ENCODE peak calls at places on chromosome 4, in eight cellular contexts. One of them, this sample, is unnamed.

GRCh38 chr4:3059090-3059428 is 15.3 kb downstream of the HTT-AS start:
- DNase-seq in OCI-LY7: no peak
- DNase-seq in fibroblast of lung: no peak
- DNase-seq in pancreas: no peak
- DNase-seq in upper lobe of right lung: no peak
- DNase-seq in lower leg skin: no peak
- DNase-seq in HepG2: no peak
- DNase-seq in choroid plexus epithelial cell: no peak
- DNase-seq in this sample: no peak

GRCh38 chr4:186728631-186729271 is 5.1 kb upstream of the FAT1 start:
- DNase-seq in upper lobe of right lung: no peak
- DNase-seq in HepG2: peak
- DNase-seq in choroid plexus epithelial cell: no peak
- DNase-seq in lower leg skin: no peak
- DNase-seq in fibroblast of lung: no peak
- DNase-seq in OCI-LY7: no peak
- DNase-seq in pancreas: no peak
- DNase-seq in this sample: peak

GRCh38 chr4:85452073-85452764 is 22.7 kb upstream of the ARHGAP24 start:
- DNase-seq in choroid plexus epithelial cell: no peak
- DNase-seq in lower leg skin: no peak
- DNase-seq in upper lobe of right lung: no peak
- DNase-seq in pancreas: no peak
- DNase-seq in HepG2: no peak
- DNase-seq in fibroblast of lung: no peak
- DNase-seq in OCI-LY7: no peak
- DNase-seq in this sample: peak

GRCh38 chr4:183987987-183988392 is 82.9 kb downstream of the STOX2 start:
- DNase-seq in HepG2: peak
- DNase-seq in OCI-LY7: no peak
- DNase-seq in pancreas: no peak
- DNase-seq in upper lobe of right lung: no peak
- DNase-seq in fibroblast of lung: peak
- DNase-seq in choroid plexus epithelial cell: peak
- DNase-seq in lower leg skin: no peak
- DNase-seq in this sample: peak

GRCh38 chr4:109303141-109303499 is 662 bp upstream of the COL25A1 start:
- DNase-seq in HepG2: no peak
- DNase-seq in upper lobe of right lung: peak
- DNase-seq in OCI-LY7: no peak
- DNase-seq in lower leg skin: no peak
- DNase-seq in pancreas: no peak
- DNase-seq in choroid plexus epithelial cell: peak
- DNase-seq in fibroblast of lung: peak
- DNase-seq in this sample: no peak

GRCh38 chr4:2254665-2255500 is 7.0 kb downstream of the MXD4 start:
- DNase-seq in pancreas: no peak
- DNase-seq in upper lobe of right lung: no peak
- DNase-seq in fibroblast of lung: no peak
- DNase-seq in lower leg skin: peak
- DNase-seq in HepG2: no peak
- DNase-seq in OCI-LY7: no peak
- DNase-seq in choroid plexus epithelial cell: no peak
- DNase-seq in this sample: no peak

GRCh38 chr4:24881508-24882071 is 31.3 kb downstream of the CCDC149 start:
- DNase-seq in OCI-LY7: no peak
- DNase-seq in HepG2: no peak
- DNase-seq in upper lobe of right lung: no peak
- DNase-seq in choroid plexus epithelial cell: no peak
- DNase-seq in fibroblast of lung: no peak
- DNase-seq in pancreas: no peak
- DNase-seq in lower leg skin: no peak
- DNase-seq in this sample: no peak

GRCh38 chr4:48110452-48110978 is 23.5 kb downstream of the TXK start:
- DNase-seq in HepG2: no peak
- DNase-seq in fibroblast of lung: no peak
- DNase-seq in OCI-LY7: no peak
- DNase-seq in lower leg skin: no peak
- DNase-seq in upper lobe of right lung: no peak
- DNase-seq in choroid plexus epithelial cell: no peak
- DNase-seq in pancreas: no peak
- DNase-seq in this sample: peak

DNA sequence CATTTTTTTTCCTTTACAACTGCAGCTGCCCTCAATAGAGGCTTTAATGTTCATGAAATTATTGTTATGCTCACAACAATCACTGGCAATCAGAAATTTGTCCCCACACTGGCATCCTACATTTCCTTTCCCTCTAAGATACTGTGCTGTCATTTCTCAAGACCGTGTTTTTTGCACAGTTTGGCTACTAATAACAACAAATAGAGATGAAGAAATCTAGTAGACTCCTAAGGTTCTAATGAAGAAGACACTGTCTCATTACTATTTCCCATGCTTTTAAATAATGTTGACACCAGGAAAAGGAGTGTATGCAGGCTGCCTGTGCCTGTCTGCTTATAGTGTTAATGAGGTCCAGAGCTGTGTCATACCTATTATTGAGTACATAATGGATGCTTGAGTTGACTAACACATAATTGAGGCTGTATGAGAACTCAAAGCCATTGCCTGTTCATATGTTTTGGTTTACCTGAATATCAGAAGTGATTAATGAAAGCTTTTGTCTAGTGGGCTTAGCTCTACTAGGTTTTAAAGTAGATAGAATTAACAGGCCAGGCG is 1.5 kb upstream of the EIF4E start:
- DNase-seq in choroid plexus epithelial cell: no peak
- DNase-seq in HepG2: no peak
- DNase-seq in pancreas: no peak
- DNase-seq in fibroblast of lung: no peak
- DNase-seq in upper lobe of right lung: no peak
- DNase-seq in OCI-LY7: no peak
- DNase-seq in lower leg skin: no peak
- DNase-seq in this sample: no peak
- H3K4me3 ChIP-seq in choroid plexus epithelial cell: peak
- H3K4me3 ChIP-seq in HepG2: peak
- H3K4me3 ChIP-seq in pancreas: peak
- H3K4me3 ChIP-seq in fibroblast of lung: no peak
- H3K4me3 ChIP-seq in upper lobe of right lung: peak
- H3K4me3 ChIP-seq in OCI-LY7: peak
- H3K4me3 ChIP-seq in lower leg skin: no peak
- H3K4me3 ChIP-seq in this sample: peak

GRCh38 chr4:140236649-140237160 is 82.7 kb upstream of the MAML3 start:
- DNase-seq in OCI-LY7: no peak
- DNase-seq in upper lobe of right lung: no peak
- DNase-seq in HepG2: no peak
- DNase-seq in lower leg skin: no peak
- DNase-seq in choroid plexus epithelial cell: no peak
- DNase-seq in fibroblast of lung: no peak
- DNase-seq in pancreas: no peak
- DNase-seq in this sample: peak

GRCh38 chr4:140237616-140238352 is 83.8 kb upstream of the MAML3 start:
- DNase-seq in fibroblast of lung: peak
- DNase-seq in upper lobe of right lung: peak
- DNase-seq in lower leg skin: peak
- DNase-seq in pancreas: no peak
- DNase-seq in HepG2: no peak
- DNase-seq in choroid plexus epithelial cell: peak
- DNase-seq in OCI-LY7: peak
- DNase-seq in this sample: peak

GRCh38 chr4:140234697-140235060 is 80.7 kb upstream of the MAML3 start:
- DNase-seq in upper lobe of right lung: no peak
- DNase-seq in lower leg skin: no peak
- DNase-seq in fibroblast of lung: no peak
- DNase-seq in choroid plexus epithelial cell: no peak
- DNase-seq in OCI-LY7: no peak
- DNase-seq in HepG2: no peak
- DNase-seq in pancreas: no peak
- DNase-seq in this sample: no peak

GRCh38 chr4:140229881-140230280 is 75.9 kb upstream of the MAML3 start:
- DNase-seq in HepG2: no peak
- DNase-seq in pancreas: no peak
- DNase-seq in fibroblast of lung: no peak
- DNase-seq in upper lobe of right lung: no peak
- DNase-seq in choroid plexus epithelial cell: no peak
- DNase-seq in lower leg skin: no peak
- DNase-seq in OCI-LY7: no peak
- DNase-seq in this sample: no peak

GRCh38 chr4:140233811-140234696 is 80.1 kb upstream of the MAML3 start:
- DNase-seq in lower leg skin: no peak
- DNase-seq in HepG2: no peak
- DNase-seq in OCI-LY7: no peak
- DNase-seq in pancreas: no peak
- DNase-seq in fibroblast of lung: peak
- DNase-seq in choroid plexus epithelial cell: peak
- DNase-seq in upper lobe of right lung: no peak
- DNase-seq in this sample: peak
- TF ChIP-seq CTCF in lower leg skin: no peak
- TF ChIP-seq CTCF in HepG2: no peak
- TF ChIP-seq CTCF in OCI-LY7: no peak
- TF ChIP-seq CTCF in pancreas: no peak
- TF ChIP-seq CTCF in fibroblast of lung: no peak
- TF ChIP-seq CTCF in choroid plexus epithelial cell: no peak
- TF ChIP-seq CTCF in upper lobe of right lung: no peak
- TF ChIP-seq CTCF in this sample: peak

DNA sequence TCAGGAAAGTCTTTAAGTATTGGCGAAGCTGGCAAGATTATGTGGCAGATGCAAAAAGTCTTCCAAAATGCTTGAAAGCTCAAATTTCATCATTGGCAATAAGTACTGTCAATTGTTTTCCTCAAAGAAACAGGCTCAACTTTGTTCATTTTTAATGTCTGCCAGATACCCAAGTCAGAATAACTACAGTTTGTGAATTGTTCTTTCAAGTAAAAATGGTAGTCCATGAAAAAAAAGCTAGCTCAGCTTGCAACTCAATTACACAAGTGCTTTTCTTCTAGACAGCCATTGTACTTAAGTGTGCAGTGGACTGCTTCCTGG is 70.5 kb downstream of the AFF1 start:
- DNase-seq in lower leg skin: no peak
- DNase-seq in OCI-LY7: peak
- DNase-seq in HepG2: no peak
- DNase-seq in pancreas: no peak
- DNase-seq in choroid plexus epithelial cell: no peak
- DNase-seq in upper lobe of right lung: no peak
- DNase-seq in fibroblast of lung: peak
- DNase-seq in this sample: peak
- H3K4me3 ChIP-seq in lower leg skin: no peak
- H3K4me3 ChIP-seq in OCI-LY7: peak
- H3K4me3 ChIP-seq in HepG2: peak
- H3K4me3 ChIP-seq in pancreas: peak
- H3K4me3 ChIP-seq in choroid plexus epithelial cell: no peak
- H3K4me3 ChIP-seq in upper lobe of right lung: no peak
- H3K4me3 ChIP-seq in fibroblast of lung: peak
- H3K4me3 ChIP-seq in this sample: no peak

GRCh38 chr4:36722986-36723385 is 441.6 kb downstream of the DTHD1 start:
- DNase-seq in HepG2: no peak
- DNase-seq in choroid plexus epithelial cell: no peak
- DNase-seq in upper lobe of right lung: no peak
- DNase-seq in fibroblast of lung: no peak
- DNase-seq in pancreas: no peak
- DNase-seq in OCI-LY7: no peak
- DNase-seq in lower leg skin: no peak
- DNase-seq in this sample: no peak
- TF ChIP-seq CTCF in HepG2: no peak
- TF ChIP-seq CTCF in choroid plexus epithelial cell: no peak
- TF ChIP-seq CTCF in upper lobe of right lung: no peak
- TF ChIP-seq CTCF in fibroblast of lung: no peak
- TF ChIP-seq CTCF in pancreas: no peak
- TF ChIP-seq CTCF in OCI-LY7: peak
- TF ChIP-seq CTCF in lower leg skin: no peak
- TF ChIP-seq CTCF in this sample: no peak

GRCh38 chr4:82043081-82043808 is 330.5 kb downstream of the HNRNPD start:
- DNase-seq in lower leg skin: no peak
- DNase-seq in fibroblast of lung: no peak
- DNase-seq in HepG2: peak
- DNase-seq in choroid plexus epithelial cell: no peak
- DNase-seq in pancreas: peak
- DNase-seq in OCI-LY7: no peak
- DNase-seq in upper lobe of right lung: peak
- DNase-seq in this sample: no peak
- H3K4me3 ChIP-seq in lower leg skin: no peak
- H3K4me3 ChIP-seq in fibroblast of lung: no peak
- H3K4me3 ChIP-seq in HepG2: no peak
- H3K4me3 ChIP-seq in choroid plexus epithelial cell: no peak
- H3K4me3 ChIP-seq in pancreas: peak
- H3K4me3 ChIP-seq in OCI-LY7: no peak
- H3K4me3 ChIP-seq in upper lobe of right lung: peak
- H3K4me3 ChIP-seq in this sample: no peak

This sample was measured in AG10803.